ENCODE peak calls at places on chromosome 20, in ten cellular contexts. One of them, this sample, is unnamed.

GRCh38 chr20:2179233-2179580 is 77.6 kb downstream of the STK35 start:
- DNase-seq in fibroblast of mammary gland: no peak
- DNase-seq in breast epithelium: no peak
- DNase-seq in lower lobe of right lung: no peak
- DNase-seq in mammary epithelial cell: no peak
- DNase-seq in Peyer's patch: no peak
- DNase-seq in endothelial cell of umbilical vein: no peak
- DNase-seq in lower leg skin: peak; percentile 48
- DNase-seq in adrenal gland: no peak
- DNase-seq in HCT116: no peak
- DNase-seq in this sample: no peak

GRCh38 chr20:32482251-32483220 is 102.6 kb downstream of the NOL4L start:
- DNase-seq in fibroblast of mammary gland: no peak
- DNase-seq in breast epithelium: no peak
- DNase-seq in lower lobe of right lung: peak; percentile 78
- DNase-seq in mammary epithelial cell: peak; percentile 13
- DNase-seq in Peyer's patch: peak; percentile 41
- DNase-seq in endothelial cell of umbilical vein: peak; percentile 35
- DNase-seq in lower leg skin: no peak
- DNase-seq in adrenal gland: peak; percentile 57
- DNase-seq in HCT116: no peak
- DNase-seq in this sample: no peak

GRCh38 chr20:17647391-17648305 is 34.4 kb downstream of the RRBP1 start:
- DNase-seq in fibroblast of mammary gland: no peak
- DNase-seq in breast epithelium: no peak
- DNase-seq in lower lobe of right lung: peak; percentile 35
- DNase-seq in mammary epithelial cell: no peak
- DNase-seq in Peyer's patch: no peak
- DNase-seq in endothelial cell of umbilical vein: no peak
- DNase-seq in lower leg skin: no peak
- DNase-seq in adrenal gland: peak; percentile 6
- DNase-seq in HCT116: no peak
- DNase-seq in this sample: no peak

GRCh38 chr20:48196006-48196405 is 410.7 kb upstream of the SULF2 start:
- DNase-seq in fibroblast of mammary gland: no peak
- DNase-seq in breast epithelium: no peak
- DNase-seq in lower lobe of right lung: no peak
- DNase-seq in mammary epithelial cell: no peak
- DNase-seq in Peyer's patch: no peak
- DNase-seq in endothelial cell of umbilical vein: no peak
- DNase-seq in lower leg skin: no peak
- DNase-seq in adrenal gland: no peak
- DNase-seq in HCT116: no peak
- DNase-seq in this sample: no peak

GRCh38 chr20:62825994-62826645 is 9.3 kb downstream of the COL9A3 start:
- DNase-seq in fibroblast of mammary gland: no peak
- DNase-seq in breast epithelium: no peak
- DNase-seq in lower lobe of right lung: no peak
- DNase-seq in mammary epithelial cell: no peak
- DNase-seq in Peyer's patch: peak; percentile 40
- DNase-seq in endothelial cell of umbilical vein: no peak
- DNase-seq in lower leg skin: no peak
- DNase-seq in adrenal gland: peak; percentile 7
- DNase-seq in HCT116: no peak
- DNase-seq in this sample: no peak

GRCh38 chr20:57069442-57069841 is 197.0 kb downstream of the BMP7 start:
- DNase-seq in fibroblast of mammary gland: no peak
- DNase-seq in breast epithelium: no peak
- DNase-seq in lower lobe of right lung: no peak
- DNase-seq in mammary epithelial cell: no peak
- DNase-seq in Peyer's patch: no peak
- DNase-seq in endothelial cell of umbilical vein: no peak
- DNase-seq in lower leg skin: no peak
- DNase-seq in adrenal gland: no peak
- DNase-seq in HCT116: no peak
- DNase-seq in this sample: no peak

GRCh38 chr20:48668451-48668946 is 159.3 kb downstream of the PREX1 start:
- DNase-seq in fibroblast of mammary gland: no peak
- DNase-seq in breast epithelium: no peak
- DNase-seq in lower lobe of right lung: no peak
- DNase-seq in mammary epithelial cell: no peak
- DNase-seq in Peyer's patch: no peak
- DNase-seq in endothelial cell of umbilical vein: no peak
- DNase-seq in lower leg skin: no peak
- DNase-seq in adrenal gland: peak; percentile 74
- DNase-seq in HCT116: no peak
- DNase-seq in this sample: no peak

GRCh38 chr20:47353697-47354387 is 2.7 kb downstream of the ZMYND8 start:
- DNase-seq in fibroblast of mammary gland: no peak
- DNase-seq in breast epithelium: no peak
- DNase-seq in lower lobe of right lung: peak; percentile 2
- DNase-seq in mammary epithelial cell: no peak
- DNase-seq in Peyer's patch: no peak
- DNase-seq in endothelial cell of umbilical vein: peak; percentile 66
- DNase-seq in lower leg skin: no peak
- DNase-seq in adrenal gland: no peak
- DNase-seq in HCT116: no peak
- DNase-seq in this sample: no peak

GRCh38 chr20:31474097-31474436 is 860 bp downstream of the DEFB124 start:
- DNase-seq in fibroblast of mammary gland: no peak
- DNase-seq in breast epithelium: no peak
- DNase-seq in lower lobe of right lung: no peak
- DNase-seq in mammary epithelial cell: no peak
- DNase-seq in Peyer's patch: no peak
- DNase-seq in endothelial cell of umbilical vein: no peak
- DNase-seq in lower leg skin: no peak
- DNase-seq in adrenal gland: no peak
- DNase-seq in HCT116: no peak
- DNase-seq in this sample: no peak

GRCh38 chr20:31476313-31476623 is 1.2 kb downstream of the REM1 start:
- DNase-seq in fibroblast of mammary gland: no peak
- DNase-seq in breast epithelium: no peak
- DNase-seq in lower lobe of right lung: no peak
- DNase-seq in mammary epithelial cell: no peak
- DNase-seq in Peyer's patch: no peak
- DNase-seq in endothelial cell of umbilical vein: no peak
- DNase-seq in lower leg skin: no peak
- DNase-seq in adrenal gland: no peak
- DNase-seq in HCT116: no peak
- DNase-seq in this sample: no peak

GRCh38 chr20:31475472-31476312 is 604 bp downstream of the REM1 start:
- DNase-seq in fibroblast of mammary gland: no peak
- DNase-seq in breast epithelium: no peak
- DNase-seq in lower lobe of right lung: no peak
- DNase-seq in mammary epithelial cell: no peak
- DNase-seq in Peyer's patch: no peak
- DNase-seq in endothelial cell of umbilical vein: no peak
- DNase-seq in lower leg skin: no peak
- DNase-seq in adrenal gland: no peak
- DNase-seq in HCT116: no peak
- DNase-seq in this sample: no peak

GRCh38 chr20:31475032-31475431 is at the start of the genes DEFB124 and REM1:
- DNase-seq in fibroblast of mammary gland: no peak
- DNase-seq in breast epithelium: no peak
- DNase-seq in lower lobe of right lung: peak; percentile 50
- DNase-seq in mammary epithelial cell: no peak
- DNase-seq in Peyer's patch: no peak
- DNase-seq in endothelial cell of umbilical vein: no peak
- DNase-seq in lower leg skin: peak; percentile 88
- DNase-seq in adrenal gland: peak; percentile 17
- DNase-seq in HCT116: no peak
- DNase-seq in this sample: no peak

DNA sequence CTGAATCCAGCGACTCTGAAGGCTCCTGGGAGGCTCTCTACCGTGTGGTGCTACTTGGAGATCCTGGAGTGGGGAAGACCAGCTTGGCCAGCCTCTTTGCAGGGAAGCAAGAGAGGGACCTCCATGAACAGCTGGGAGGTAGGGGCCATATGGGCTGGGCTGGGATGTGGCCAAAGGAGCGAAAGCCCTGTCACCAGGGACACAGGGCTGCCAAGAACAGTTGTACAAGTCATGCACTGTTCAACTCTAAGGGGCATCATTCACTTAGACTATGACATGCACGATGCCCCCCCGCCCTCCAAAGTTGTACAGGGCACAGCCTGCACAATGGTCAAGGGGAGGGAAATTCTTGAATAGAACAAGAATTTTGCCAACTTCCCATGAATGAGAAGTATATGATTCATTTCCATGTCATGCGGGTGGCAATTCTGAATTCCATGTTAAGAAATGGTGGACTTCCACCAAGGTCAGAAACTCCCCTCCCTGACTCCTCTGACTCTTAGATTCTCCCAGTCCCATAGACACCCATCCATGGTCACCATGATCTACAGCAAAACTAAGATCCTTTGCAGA is 1.6 kb downstream of the REM1 start:
- DNase-seq in fibroblast of mammary gland: no peak
- DNase-seq in breast epithelium: no peak
- DNase-seq in lower lobe of right lung: no peak
- DNase-seq in mammary epithelial cell: no peak
- DNase-seq in Peyer's patch: no peak
- DNase-seq in endothelial cell of umbilical vein: no peak
- DNase-seq in lower leg skin: no peak
- DNase-seq in adrenal gland: no peak
- DNase-seq in HCT116: no peak
- DNase-seq in this sample: no peak
- H3K4me3 ChIP-seq in fibroblast of mammary gland: no peak overlapping the region
- H3K4me3 ChIP-seq in breast epithelium: peak overlapping the region; percentile 51
- H3K4me3 ChIP-seq in lower lobe of right lung: peak overlapping the region; percentile 51
- H3K4me3 ChIP-seq in mammary epithelial cell: no peak overlapping the region
- H3K4me3 ChIP-seq in Peyer's patch: no peak overlapping the region
- H3K4me3 ChIP-seq in endothelial cell of umbilical vein: no peak overlapping the region
- H3K4me3 ChIP-seq in lower leg skin: no peak overlapping the region
- H3K4me3 ChIP-seq in adrenal gland: no peak overlapping the region
- H3K4me3 ChIP-seq in HCT116: no peak overlapping the region
- H3K4me3 ChIP-seq in this sample: no peak overlapping the region

GRCh38 chr20:23361108-23361650 is 803 bp upstream of the GZF1 start:
- DNase-seq in fibroblast of mammary gland: peak; percentile 62
- DNase-seq in breast epithelium: no peak
- DNase-seq in lower lobe of right lung: no peak
- DNase-seq in mammary epithelial cell: no peak
- DNase-seq in Peyer's patch: no peak
- DNase-seq in endothelial cell of umbilical vein: no peak
- DNase-seq in lower leg skin: no peak
- DNase-seq in adrenal gland: peak; percentile 74
- DNase-seq in HCT116: no peak
- DNase-seq in this sample: no peak

GRCh38 chr20:23365390-23366165 is 3.6 kb downstream of the GZF1 start:
- DNase-seq in fibroblast of mammary gland: no peak
- DNase-seq in breast epithelium: no peak
- DNase-seq in lower lobe of right lung: no peak
- DNase-seq in mammary epithelial cell: no peak
- DNase-seq in Peyer's patch: no peak
- DNase-seq in endothelial cell of umbilical vein: no peak
- DNase-seq in lower leg skin: no peak
- DNase-seq in adrenal gland: no peak
- DNase-seq in HCT116: no peak
- DNase-seq in this sample: no peak

GRCh38 chr20:23361651-23362391 is at the start of gene GZF1:
- DNase-seq in fibroblast of mammary gland: peak; percentile 97
- DNase-seq in breast epithelium: peak; percentile 98
- DNase-seq in lower lobe of right lung: peak; percentile 99
- DNase-seq in mammary epithelial cell: peak; percentile 98
- DNase-seq in Peyer's patch: peak; percentile 96
- DNase-seq in endothelial cell of umbilical vein: peak; percentile 100
- DNase-seq in lower leg skin: peak; percentile 100
- DNase-seq in adrenal gland: peak; percentile 98
- DNase-seq in HCT116: peak; percentile 92
- DNase-seq in this sample: peak; percentile 93

GRCh38 chr20:23363257-23363649 is 1.3 kb downstream of the GZF1 start:
- DNase-seq in fibroblast of mammary gland: no peak
- DNase-seq in breast epithelium: no peak
- DNase-seq in lower lobe of right lung: no peak
- DNase-seq in mammary epithelial cell: no peak
- DNase-seq in Peyer's patch: no peak
- DNase-seq in endothelial cell of umbilical vein: no peak
- DNase-seq in lower leg skin: no peak
- DNase-seq in adrenal gland: peak; percentile 74
- DNase-seq in HCT116: no peak
- DNase-seq in this sample: no peak

GRCh38 chr20:23362392-23363256 is 642 bp downstream of the GZF1 start:
- DNase-seq in fibroblast of mammary gland: no peak
- DNase-seq in breast epithelium: peak; percentile 37
- DNase-seq in lower lobe of right lung: peak; percentile 80
- DNase-seq in mammary epithelial cell: peak; percentile 32
- DNase-seq in Peyer's patch: peak; percentile 39
- DNase-seq in endothelial cell of umbilical vein: no peak
- DNase-seq in lower leg skin: peak; percentile 92
- DNase-seq in adrenal gland: peak; percentile 67
- DNase-seq in HCT116: no peak
- DNase-seq in this sample: no peak
- TF ChIP-seq CTCF in fibroblast of mammary gland: no peak
- TF ChIP-seq CTCF in breast epithelium: no peak
- TF ChIP-seq CTCF in lower lobe of right lung: no peak
- TF ChIP-seq CTCF in mammary epithelial cell: peak; percentile 3
- TF ChIP-seq CTCF in Peyer's patch: no peak
- TF ChIP-seq CTCF in endothelial cell of umbilical vein: no peak
- TF ChIP-seq CTCF in lower leg skin: no peak
- TF ChIP-seq CTCF in adrenal gland: no peak
- TF ChIP-seq CTCF in HCT116: no peak
- TF ChIP-seq CTCF in this sample: no peak

GRCh38 chr20:37986873-37987601 is 46.2 kb downstream of the TTI1 start:
- DNase-seq in fibroblast of mammary gland: peak; percentile 25
- DNase-seq in breast epithelium: peak; percentile 83
- DNase-seq in lower lobe of right lung: peak; percentile 85
- DNase-seq in mammary epithelial cell: no peak
- DNase-seq in Peyer's patch: no peak
- DNase-seq in endothelial cell of umbilical vein: no peak
- DNase-seq in lower leg skin: no peak
- DNase-seq in adrenal gland: peak; percentile 57
- DNase-seq in HCT116: no peak
- DNase-seq in this sample: peak; percentile 41
- H3K4me3 ChIP-seq in fibroblast of mammary gland: no peak overlapping the region
- H3K4me3 ChIP-seq in breast epithelium: no peak overlapping the region
- H3K4me3 ChIP-seq in lower lobe of right lung: no peak overlapping the region
- H3K4me3 ChIP-seq in mammary epithelial cell: no peak overlapping the region
- H3K4me3 ChIP-seq in Peyer's patch: no peak overlapping the region
- H3K4me3 ChIP-seq in endothelial cell of umbilical vein: no peak overlapping the region
- H3K4me3 ChIP-seq in lower leg skin: no peak overlapping the region
- H3K4me3 ChIP-seq in adrenal gland: no peak overlapping the region
- H3K4me3 ChIP-seq in HCT116: no peak overlapping the region
- H3K4me3 ChIP-seq in this sample: no peak overlapping the region

GRCh38 chr20:49907405-49908257 is 7.7 kb downstream of the SPATA2 start:
- DNase-seq in fibroblast of mammary gland: no peak
- DNase-seq in breast epithelium: no peak
- DNase-seq in lower lobe of right lung: no peak
- DNase-seq in mammary epithelial cell: no peak
- DNase-seq in Peyer's patch: no peak
- DNase-seq in endothelial cell of umbilical vein: no peak
- DNase-seq in lower leg skin: peak; percentile 78
- DNase-seq in adrenal gland: no peak
- DNase-seq in HCT116: no peak
- DNase-seq in this sample: no peak

GRCh38 chr20:49910340-49910706 is 5.0 kb downstream of the SPATA2 start:
- DNase-seq in fibroblast of mammary gland: no peak
- DNase-seq in breast epithelium: no peak
- DNase-seq in lower lobe of right lung: no peak
- DNase-seq in mammary epithelial cell: no peak
- DNase-seq in Peyer's patch: no peak
- DNase-seq in endothelial cell of umbilical vein: no peak
- DNase-seq in lower leg skin: no peak
- DNase-seq in adrenal gland: no peak
- DNase-seq in HCT116: no peak
- DNase-seq in this sample: no peak

GRCh38 chr20:49906615-49907154 is 8.6 kb downstream of the SPATA2 start:
- DNase-seq in fibroblast of mammary gland: no peak
- DNase-seq in breast epithelium: no peak
- DNase-seq in lower lobe of right lung: no peak
- DNase-seq in mammary epithelial cell: no peak
- DNase-seq in Peyer's patch: no peak
- DNase-seq in endothelial cell of umbilical vein: no peak
- DNase-seq in lower leg skin: peak; percentile 78
- DNase-seq in adrenal gland: no peak
- DNase-seq in HCT116: no peak
- DNase-seq in this sample: no peak

GRCh38 chr20:49908258-49908565 is 7.1 kb downstream of the SPATA2 start:
- DNase-seq in fibroblast of mammary gland: no peak
- DNase-seq in breast epithelium: peak; percentile 46
- DNase-seq in lower lobe of right lung: no peak
- DNase-seq in mammary epithelial cell: no peak
- DNase-seq in Peyer's patch: no peak
- DNase-seq in endothelial cell of umbilical vein: no peak
- DNase-seq in lower leg skin: peak; percentile 85
- DNase-seq in adrenal gland: no peak
- DNase-seq in HCT116: no peak
- DNase-seq in this sample: no peak

DNA sequence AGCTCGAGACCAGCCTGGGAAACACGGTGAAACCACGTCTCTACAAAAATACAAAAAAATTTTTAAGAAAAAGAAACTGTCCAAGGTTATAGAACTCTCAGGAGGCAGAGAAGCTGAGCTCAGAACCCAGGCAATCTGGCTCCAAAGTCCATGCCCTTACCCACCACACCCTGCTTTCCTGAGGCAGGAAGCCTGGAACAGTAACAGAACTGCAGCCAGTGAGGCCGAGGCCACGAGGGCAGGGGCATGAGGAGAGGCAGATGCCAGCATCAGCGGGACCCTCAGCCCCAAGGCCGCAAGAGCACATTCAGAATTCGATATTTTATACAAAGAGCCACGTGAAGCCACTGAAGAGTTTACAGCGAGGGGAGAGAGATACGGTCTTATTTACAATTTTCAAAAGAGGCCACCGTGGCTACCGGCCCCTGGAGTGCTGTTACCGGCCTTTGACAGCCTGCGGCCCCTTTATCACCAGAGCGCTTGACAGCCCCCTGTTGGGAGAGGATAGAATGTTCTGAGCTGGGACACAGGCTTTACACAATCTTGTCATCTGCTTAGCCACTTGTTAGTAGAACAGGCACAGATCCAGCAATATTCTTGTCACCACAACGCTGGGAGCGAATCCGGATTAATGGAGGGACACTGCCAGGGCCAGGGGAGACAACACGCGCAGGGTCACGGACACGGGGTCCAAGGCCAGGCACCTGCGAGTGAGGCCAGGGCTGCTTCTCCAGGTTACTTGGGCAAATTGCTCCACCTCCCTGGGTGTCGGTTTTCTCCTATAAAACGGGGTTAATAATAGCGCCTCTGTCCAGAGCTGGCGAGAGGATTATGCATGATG is 5.6 kb downstream of the SPATA2 start:
- DNase-seq in fibroblast of mammary gland: no peak
- DNase-seq in breast epithelium: no peak
- DNase-seq in lower lobe of right lung: no peak
- DNase-seq in mammary epithelial cell: no peak
- DNase-seq in Peyer's patch: no peak
- DNase-seq in endothelial cell of umbilical vein: peak; percentile 43
- DNase-seq in lower leg skin: no peak
- DNase-seq in adrenal gland: peak; percentile 75
- DNase-seq in HCT116: no peak
- DNase-seq in this sample: no peak
- TF ChIP-seq CTCF in fibroblast of mammary gland: peak; percentile 6
- TF ChIP-seq CTCF in breast epithelium: peak; percentile 6
- TF ChIP-seq CTCF in lower lobe of right lung: peak; percentile 36
- TF ChIP-seq CTCF in mammary epithelial cell: no peak
- TF ChIP-seq CTCF in Peyer's patch: no peak
- TF ChIP-seq CTCF in endothelial cell of umbilical vein: peak; percentile 50
- TF ChIP-seq CTCF in lower leg skin: no peak
- TF ChIP-seq CTCF in adrenal gland: peak; percentile 46
- TF ChIP-seq CTCF in HCT116: peak; percentile 45
- TF ChIP-seq CTCF in this sample: no peak

This sample was measured in BJ.